ENCODE peak calls at places on chromosomes 12 and 14, in ten cellular contexts. G is psoas muscle; M is effector memory CD4-positive, alpha-beta T cell; V is CD14-positive monocyte; L is KBM-7; Q is CD8-positive, alpha-beta T cell; X is neural crest cell; R is globus pallidus; T is CD8-positive, alpha-beta memory T cell; F is NCI-H2081. C is an unnamed sample.
A peak's percentile ranks its signal among the peaks of the same experiment; 100 is the strongest.

GRCh38 chr12:12121022-12121421 is 50.3 kb downstream of the BCL2L14 start:
- DNase-seq in T (no peak), Q (no peak), X (no peak), F (no peak), M (no peak), L (no peak), R (no peak), G (no peak), V (no peak), C (no peak)

GRCh38 chr12:5489760-5490432 is 58.0 kb downstream of the NTF3 start:
- DNase-seq in X (no peak), T (no peak), R (no peak), L (no peak), F (no peak), G (no peak), V (no peak), Q (no peak), M (no peak), C (no peak)

GRCh38 chr12:106094304-106094703 is 44.5 kb downstream of the NUAK1 start:
- DNase-seq in L (no peak), F (no peak), G (no peak), T (no peak), X (no peak), V (no peak), Q (no peak), R (no peak), M (no peak), C (no peak)

GRCh38 chr12:81759215-81759991 is at the start of gene PPFIA2:
- DNase-seq in X (peak; percentile 14), F (peak; percentile 84), R (peak; percentile 51), V (no peak), Q (no peak), L (no peak), T (no peak), M (no peak), G (peak; percentile 52), C (no peak)

GRCh38 chr12:101675555-101675954 is 21.9 kb upstream of the CHPT1 start:
- DNase-seq in X (no peak), R (no peak), V (no peak), Q (no peak), T (no peak), F (no peak), L (no peak), M (no peak), G (no peak), C (no peak)

GRCh38 chr12:128906485-128907137 is 53.3 kb downstream of the GLT1D1 start:
- DNase-seq in R (no peak), V (no peak), G (no peak), F (no peak), M (no peak), X (no peak), T (no peak), L (no peak), Q (no peak), C (no peak)

GRCh38 chr14:100547633-100548294 is 39.5 kb downstream of the BEGAIN start:
- DNase-seq in R (peak; percentile 40), Q (peak; percentile 43), L (peak; percentile 90), F (peak; percentile 70), V (peak; percentile 94), X (no peak), M (peak; percentile 21), G (no peak), T (peak; percentile 81), C (peak; percentile 51)

GRCh38 chr14:53924754-53925153 is 31.9 kb downstream of the BMP4 start:
- DNase-seq in F (no peak), R (no peak), V (no peak), Q (no peak), X (no peak), L (no peak), G (no peak), M (no peak), T (no peak), C (no peak)

GRCh38 chr14:32677381-32677780 is 261.3 kb upstream of the NPAS3 start:
- DNase-seq in T (no peak), V (no peak), Q (no peak), G (no peak), L (no peak), R (no peak), X (no peak), M (no peak), F (no peak), C (no peak)

GRCh38 chr12:6945613-6946012 is 1.8 kb downstream of the C12orf57 start:
- DNase-seq in G (no peak), V (no peak), L (no peak), R (no peak), M (no peak), Q (no peak), F (no peak), X (no peak), T (no peak), C (no peak)

GRCh38 chr14:37054869-37055268 is 117.5 kb downstream of the SLC25A21 start:
- DNase-seq in T (no peak), M (no peak), R (no peak), F (no peak), X (no peak), L (no peak), G (no peak), Q (no peak), V (no peak), C (no peak)

GRCh38 chr12:49054524-49054923 is 6.1 kb downstream of the KMT2D start:
- DNase-seq in X (no peak), L (no peak), T (peak; percentile 41), M (no peak), R (no peak), G (no peak), V (no peak), F (no peak), Q (no peak), C (no peak)